ENCODE peak calls at places on chromosomes 13 and 19, in ten cellular contexts. F, T, S, U, E, O, M, B, G and X are unnamed samples.

GRCh38 chr13:32537580-32538233 is 888 bp downstream of the N4BP2L2 start:
- DNase-seq in T (no peak), O (no peak), E (no peak), F (peak; percentile 43), M (peak; percentile 83), U (peak; percentile 64), S (no peak), G (peak; percentile 28), B (peak; percentile 32), X (peak; percentile 34)

GRCh38 chr13:101283782-101284181 is 132.5 kb downstream of the NALCN start:
- DNase-seq in B (no peak), O (no peak), F (no peak), G (no peak), S (no peak), E (no peak), T (no peak), U (no peak), M (no peak), X (no peak)

GRCh38 chr19:48480151-48480475 is 10.9 kb downstream of the CYTH2 start:
- DNase-seq in G (no peak), T (no peak), U (peak; percentile 83), E (no peak), O (peak; percentile 46), B (peak; percentile 76), M (no peak), F (no peak), S (no peak), X (peak; percentile 90)

GRCh38 chr13:43114504-43114903 is 91.1 kb downstream of the DNAJC15 start:
- DNase-seq in B (no peak), E (no peak), M (no peak), T (no peak), O (no peak), F (no peak), G (no peak), S (no peak), U (no peak), X (no peak)

GRCh38 chr13:80340643-80341097 is 256 bp downstream of the SPRY2 start:
- DNase-seq in F (no peak), M (no peak), T (peak; percentile 70), U (no peak), O (peak; percentile 81), E (no peak), B (peak; percentile 53), S (no peak), G (no peak), X (no peak)

GRCh38 chr19:1259873-1260748 is 9.0 kb upstream of the CIRBP start:
- DNase-seq in U (peak; percentile 68), B (no peak), E (no peak), M (peak; percentile 91), G (peak; percentile 42), O (no peak), S (no peak), F (no peak), T (no peak), X (no peak)

GRCh38 chr13:31765441-31765840 is 26.1 kb downstream of the RXFP2 start:
- DNase-seq in M (no peak), G (no peak), S (no peak), B (no peak), T (peak; percentile 89), E (no peak), F (no peak), O (peak; percentile 65), U (no peak), X (no peak)

GRCh38 chr13:74675185-74675584 is 541.0 kb upstream of the KLF12 start:
- DNase-seq in S (no peak), G (no peak), M (no peak), B (no peak), U (no peak), O (no peak), T (peak; percentile 28), E (no peak), F (no peak), X (no peak)

GRCh38 chr19:49712397-49712859 is 21.5 kb downstream of the CPT1C start:
- DNase-seq in S (peak; percentile 74), M (no peak), F (peak; percentile 26), E (no peak), O (peak; percentile 83), T (peak; percentile 1), G (no peak), U (peak; percentile 67), B (peak; percentile 40), X (peak; percentile 72)

GRCh38 chr19:36213793-36214387 is 575 bp downstream of the ZNF565 start:
- DNase-seq in B (peak; percentile 7), G (no peak), O (no peak), E (no peak), M (no peak), U (no peak), F (no peak), T (peak; percentile 45), S (no peak), X (peak; percentile 60)

GRCh38 chr19:16330811-16331690 is 6.4 kb downstream of the KLF2 start:
- DNase-seq in F (no peak), O (no peak), B (no peak), S (no peak), G (no peak), T (no peak), M (no peak), E (peak; percentile 25), U (no peak), X (no peak)

GRCh38 chr13:73136776-73137175 is 78.0 kb downstream of the KLF5 start:
- DNase-seq in B (no peak), M (no peak), G (no peak), U (no peak), T (peak; percentile 21), F (no peak), S (no peak), O (no peak), E (no peak), X (no peak)

GRCh38 chr19:40596608-40597328 is 4.4 kb upstream of the LTBP4 start:
- DNase-seq in S (no peak), G (no peak), U (peak; percentile 76), O (peak; percentile 62), T (peak; percentile 59), F (peak; percentile 81), E (no peak), B (peak; percentile 52), M (peak; percentile 88), X (peak; percentile 81)
- H3K27me3 ChIP-seq in S (peaks cover 39% of the 10 kb centered on the region), G (peaks cover 38% of the 10 kb centered on the region), U (no peaks in the 10 kb centered on the region), O (peaks cover 11% of the 10 kb centered on the region), T (no peaks in the 10 kb centered on the region), F (peaks cover 15% of the 10 kb centered on the region), E (peaks cover 49% of the 10 kb centered on the region), B (peaks cover 24% of the 10 kb centered on the region), M (peaks cover 42% of the 10 kb centered on the region), X (no peaks in the 10 kb centered on the region)

DNA sequence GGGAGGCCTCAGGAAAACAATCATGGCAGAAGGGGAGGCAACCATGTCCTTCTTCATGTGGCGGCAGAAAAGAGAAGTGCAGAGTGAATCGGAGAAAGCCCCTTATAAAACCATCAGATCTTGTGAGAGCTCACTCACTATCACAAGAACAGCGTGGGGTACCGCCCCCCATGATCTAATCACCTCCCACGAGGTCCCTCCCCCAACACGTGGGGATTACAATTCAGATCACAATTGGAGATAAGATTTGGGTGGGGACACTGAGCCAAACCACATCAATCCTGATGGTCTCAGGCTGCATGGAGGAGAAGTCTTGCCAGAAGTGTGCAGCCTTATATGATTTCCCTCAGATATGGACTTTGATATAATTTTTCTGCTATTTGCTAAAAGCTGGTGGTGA is 26.1 kb downstream of the TM9SF2 start:
- DNase-seq in S (no peak), T (no peak), M (no peak), G (no peak), B (no peak), U (no peak), E (no peak), F (no peak), O (no peak), X (no peak)
- H3K27ac ChIP-seq in S (no peak overlapping the region), T (no peak overlapping the region), M (no peak overlapping the region), G (no peak overlapping the region), B (no peak overlapping the region), U (no peak overlapping the region), E (no peak overlapping the region), F (no peak overlapping the region), O (peak overlapping the region; percentile 65), X (no peak overlapping the region)

DNA sequence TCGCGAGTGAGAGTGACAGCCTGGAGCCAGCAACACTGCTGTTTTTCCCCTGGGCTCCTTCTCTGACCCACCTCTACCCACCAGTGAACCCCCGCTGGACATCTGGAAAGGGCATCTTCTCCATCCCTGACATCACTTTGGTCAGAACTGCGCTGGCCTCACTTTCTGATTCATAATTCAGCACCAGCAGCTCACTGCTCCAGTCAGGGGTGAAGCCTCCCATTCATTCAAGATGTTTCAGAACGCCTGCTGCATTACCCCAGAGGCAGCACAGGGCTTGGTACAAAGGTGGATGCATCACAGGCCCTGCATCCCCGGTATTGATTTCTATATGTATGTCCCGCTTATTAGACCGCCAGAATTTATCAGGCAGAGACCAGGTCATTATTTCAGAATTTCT is 182.8 kb upstream of the TSHZ3 start:
- DNase-seq in S (no peak), F (no peak), M (no peak), B (no peak), G (no peak), E (no peak), O (no peak), U (no peak), T (no peak), X (no peak)
- H3K4me1 ChIP-seq in S (no peaks in the 10 kb centered on the region), F (no peaks in the 10 kb centered on the region), M (no peaks in the 10 kb centered on the region), B (no peaks in the 10 kb centered on the region), G (no peaks in the 10 kb centered on the region), E (no peaks in the 10 kb centered on the region), O (no peaks in the 10 kb centered on the region), U (no peaks in the 10 kb centered on the region), T (no peaks in the 10 kb centered on the region), X (no peaks in the 10 kb centered on the region)

GRCh38 chr13:54383604-54384003 is 1355.0 kb downstream of the OLFM4 start:
- DNase-seq in B (no peak), E (no peak), O (no peak), T (no peak), M (no peak), U (no peak), G (no peak), S (no peak), F (no peak), X (no peak)

GRCh38 chr13:54387607-54388006 is 1359.0 kb downstream of the OLFM4 start:
- DNase-seq in B (no peak), F (no peak), T (no peak), E (no peak), O (no peak), U (no peak), M (no peak), G (no peak), S (no peak), X (no peak)
- H3K27me3 ChIP-seq in B (no peaks in the 10 kb centered on the region), F (no peaks in the 10 kb centered on the region), T (no peaks in the 10 kb centered on the region), E (no peaks in the 10 kb centered on the region), O (no peaks in the 10 kb centered on the region), U (no peaks in the 10 kb centered on the region), M (no peaks in the 10 kb centered on the region), G (no peaks in the 10 kb centered on the region), S (peaks cover 36% of the 10 kb centered on the region), X (no peaks in the 10 kb centered on the region)